ENCODE peak calls at places on chromosomes 5 and 9, in nine cellular contexts. Q is HCT116; Z is breast epithelium; B is AG10803; U is lung; G is activated CD8-positive, alpha-beta T cell treated with anti-CD3 and anti-CD28 coated beads for 36 hours; L is kidney; K is thoracic aorta; E is endothelial cell. X is an unnamed sample.

GRCh38 chr5:9361835-9362234 is 184.0 kb downstream of the SEMA5A start:
- DNase-seq in K (no peak), B (peak; percentile 30), U (peak; percentile 45), G (peak; percentile 39), L (no peak), Z (no peak), Q (peak; percentile 6), E (peak; percentile 79), X (peak; percentile 54)

GRCh38 chr9:118295413-118295812 is 591.2 kb downstream of the TLR4 start:
- DNase-seq in G (no peak), E (no peak), U (no peak), B (no peak), Q (no peak), K (no peak), L (no peak), Z (no peak), X (no peak)

GRCh38 chr5:120613729-120614128 is 149.6 kb downstream of the PRR16 start:
- DNase-seq in E (no peak), B (no peak), Q (no peak), U (no peak), L (no peak), Z (no peak), K (no peak), G (no peak), X (no peak)

GRCh38 chr5:135980650-135981049 is 25.9 kb upstream of the LECT2 start:
- DNase-seq in Z (no peak), L (no peak), B (peak; percentile 29), Q (no peak), E (no peak), U (no peak), G (no peak), K (no peak), X (no peak)

GRCh38 chr9:16899611-16900010 is 29.1 kb upstream of the BNC2 start:
- DNase-seq in Q (no peak), K (no peak), U (no peak), Z (no peak), G (no peak), L (no peak), B (peak; percentile 40), E (no peak), X (no peak)

GRCh38 chr5:10633271-10634049 is 69.6 kb downstream of the ANKRD33B start:
- DNase-seq in G (peak; percentile 84), L (no peak), E (no peak), K (no peak), B (no peak), U (no peak), Q (no peak), Z (no peak), X (no peak)

GRCh38 chr5:58149345-58149744 is 310.5 kb downstream of the PLK2 start:
- DNase-seq in L (no peak), Q (no peak), U (peak; percentile 61), B (peak; percentile 76), G (no peak), K (no peak), Z (no peak), E (no peak), X (no peak)

GRCh38 chr9:129509508-129509907 is 111.4 kb downstream of the C9orf50 start:
- DNase-seq in G (no peak), B (peak; percentile 79), E (no peak), K (no peak), U (no peak), Q (no peak), L (no peak), Z (no peak), X (no peak)

GRCh38 chr9:116661037-116661954 is 25.8 kb upstream of the TRIM32 start:
- DNase-seq in L (no peak), Z (no peak), U (no peak), B (peak; percentile 90), G (peak; percentile 13), K (no peak), E (peak; percentile 25), Q (peak; percentile 59), X (peak; percentile 31)

GRCh38 chr5:16869821-16870796 is 66.0 kb downstream of the MYO10 start:
- DNase-seq in L (no peak), B (peak; percentile 36), E (no peak), Z (no peak), U (no peak), G (no peak), K (no peak), Q (peak; percentile 71), X (no peak)

GRCh38 chr5:16867585-16867953 is 68.5 kb downstream of the MYO10 start:
- DNase-seq in E (no peak), B (no peak), Z (no peak), Q (no peak), L (no peak), G (no peak), U (no peak), K (no peak), X (no peak)

GRCh38 chr5:16871746-16872339 is 64.2 kb downstream of the MYO10 start:
- DNase-seq in Z (no peak), L (no peak), K (no peak), U (no peak), B (peak; percentile 72), G (no peak), Q (no peak), E (no peak), X (no peak)

GRCh38 chr5:16866795-16867584 is 69.1 kb downstream of the MYO10 start:
- DNase-seq in E (no peak), B (no peak), Z (no peak), Q (no peak), L (peak; percentile 77), K (no peak), U (no peak), G (no peak), X (peak; percentile 79)

DNA sequence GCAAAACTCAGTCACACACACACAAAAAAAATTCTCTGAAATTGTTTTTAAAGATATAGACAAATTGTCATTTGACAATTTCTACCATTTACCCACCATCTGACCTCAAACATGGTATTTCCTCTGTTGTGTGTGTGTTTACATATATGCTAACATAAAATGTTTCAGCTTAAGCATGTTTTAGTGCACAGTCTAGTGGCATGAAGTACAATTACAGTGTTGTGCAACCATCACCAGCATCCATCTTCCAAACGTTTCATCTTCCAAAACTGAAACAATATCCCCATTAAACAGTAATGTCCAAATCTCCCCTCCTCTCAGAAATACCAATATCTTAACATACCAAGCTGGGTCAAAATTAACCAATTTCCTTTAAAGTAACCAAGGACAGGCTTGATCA is 65.2 kb downstream of the MYO10 start:
- DNase-seq in U (no peak), Z (no peak), B (no peak), Q (no peak), E (no peak), K (no peak), G (no peak), L (no peak), X (no peak)
- TF ChIP-seq CTCF in U (no peak), Z (no peak), B (peak; percentile 23), Q (peak; percentile 43), E (no peak), K (no peak), G (no peak), L (no peak), X (no peak)

GRCh38 chr9:4224181-4224580 is 75.7 kb downstream of the GLIS3 start:
- DNase-seq in E (no peak), L (no peak), K (no peak), Z (no peak), B (no peak), Q (no peak), U (no peak), G (no peak), X (no peak)

GRCh38 chr9:4228142-4228541 is 71.7 kb downstream of the GLIS3 start:
- DNase-seq in E (no peak), U (no peak), Q (no peak), L (no peak), G (no peak), B (no peak), Z (no peak), K (no peak), X (no peak)

GRCh38 chr9:4223434-4223833 is 76.4 kb downstream of the GLIS3 start:
- DNase-seq in U (no peak), L (no peak), Z (no peak), Q (no peak), K (no peak), G (no peak), E (no peak), B (no peak), X (no peak)

GRCh38 chr9:4226331-4227250 is 73.3 kb downstream of the GLIS3 start:
- DNase-seq in Z (no peak), U (no peak), Q (no peak), K (no peak), B (no peak), L (no peak), G (no peak), E (no peak), X (no peak)

GRCh38 chr9:4225291-4226119 is 74.4 kb downstream of the GLIS3 start:
- DNase-seq in Z (no peak), L (no peak), E (no peak), K (no peak), Q (peak; percentile 62), U (no peak), G (no peak), B (peak; percentile 89), X (no peak)
- TF ChIP-seq CTCF in Z (no peak), L (no peak), E (no peak), K (no peak), Q (peak; percentile 53), U (no peak), G (no peak), B (peak; percentile 43), X (no peak)

DNA sequence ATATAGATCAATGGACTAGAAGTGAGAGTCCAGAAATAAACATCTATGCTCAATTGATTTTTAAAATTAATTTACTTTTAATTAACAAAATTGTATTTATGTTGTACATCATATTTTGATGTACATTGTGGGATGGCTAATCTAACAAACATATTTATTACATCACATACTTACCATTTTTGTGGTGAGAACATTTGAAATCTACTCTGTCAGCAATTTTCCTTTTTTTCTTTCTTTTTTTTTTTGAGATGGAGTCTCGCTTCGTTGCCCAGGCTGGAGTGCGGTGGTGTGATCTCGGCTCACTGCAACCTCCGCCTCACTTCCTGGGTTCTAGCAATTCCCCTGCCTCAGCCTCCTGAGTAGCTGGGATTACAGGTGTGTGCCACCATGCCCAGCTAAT is 32.4 kb upstream of the SHB start:
- DNase-seq in K (no peak), G (no peak), U (no peak), L (no peak), B (no peak), E (no peak), Q (no peak), Z (no peak), X (no peak)
- TF ChIP-seq CTCF in K (no peak), G (no peak), U (no peak), L (no peak), B (no peak), E (no peak), Q (no peak), Z (no peak), X (no peak)

DNA sequence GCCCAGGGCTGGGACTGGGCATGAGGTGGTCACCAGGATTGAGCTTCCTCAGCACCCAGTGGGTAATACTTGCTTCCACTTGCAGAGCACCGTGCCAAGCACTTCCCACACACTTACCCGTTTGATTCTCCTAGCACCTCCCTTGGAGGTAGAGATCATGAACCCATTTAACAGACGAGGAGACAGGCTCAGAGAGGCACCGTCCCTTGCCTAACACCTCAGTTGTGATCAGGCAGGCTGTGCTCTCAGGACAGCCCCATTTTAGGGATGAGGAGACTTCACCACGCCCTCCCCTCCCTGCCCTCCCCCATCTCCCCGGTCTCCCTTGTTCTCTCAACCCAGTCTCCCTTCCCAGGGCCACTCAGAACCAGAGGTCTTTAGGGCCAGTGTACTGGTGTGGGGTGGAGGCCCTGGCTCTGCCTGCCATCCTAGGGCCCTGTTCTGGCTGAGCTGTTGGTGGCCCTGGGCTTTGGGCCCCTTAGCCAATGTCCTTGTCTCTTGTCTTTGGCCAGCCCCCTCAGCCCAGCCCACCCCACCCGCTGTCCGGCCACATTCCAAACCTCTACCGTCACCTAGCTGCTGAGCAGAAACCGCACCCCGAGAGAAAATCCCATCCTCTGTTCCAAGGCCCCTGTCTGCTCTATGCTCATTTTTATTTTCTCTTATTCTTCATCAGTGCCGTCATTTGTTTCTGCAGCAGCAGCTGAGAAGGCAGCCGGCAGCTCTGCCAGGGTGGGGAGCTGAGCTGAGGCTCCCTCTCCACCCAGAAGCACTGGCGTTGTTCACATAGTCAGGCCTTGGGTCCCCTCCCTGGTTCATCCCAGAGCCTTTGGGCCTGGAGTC is 33.8 kb downstream of the OLFML2A start:
- DNase-seq in L (no peak), G (no peak), B (peak; percentile 71), K (no peak), E (peak; percentile 36), U (no peak), Z (no peak), Q (peak; percentile 74), X (no peak)
- TF ChIP-seq CTCF in L (no peak), G (no peak), B (no peak), K (no peak), E (no peak), U (no peak), Z (no peak), Q (no peak), X (no peak)